ENCODE peak calls at places on chromosome 3, in four cellular contexts. One of them, this sample, is unnamed.

GRCh38 chr3:95297586-95297985 is 1234.7 kb downstream of the NSUN3 start:
- DNase-seq in tibial artery: no peak
- DNase-seq in dorsolateral prefrontal cortex: no peak
- DNase-seq in choroid plexus epithelial cell: no peak
- DNase-seq in this sample: no peak

GRCh38 chr3:167110906-167111305 is 269.2 kb downstream of the ZBBX start:
- DNase-seq in tibial artery: no peak
- DNase-seq in dorsolateral prefrontal cortex: no peak
- DNase-seq in choroid plexus epithelial cell: no peak
- DNase-seq in this sample: peak; percentile 51

GRCh38 chr3:53649816-53650215 is 155.4 kb downstream of the CACNA1D start:
- DNase-seq in tibial artery: no peak
- DNase-seq in dorsolateral prefrontal cortex: no peak
- DNase-seq in choroid plexus epithelial cell: no peak
- DNase-seq in this sample: no peak

GRCh38 chr3:37861540-37862051 is at the start of gene CTDSPL:
- DNase-seq in tibial artery: no peak
- DNase-seq in dorsolateral prefrontal cortex: no peak
- DNase-seq in choroid plexus epithelial cell: peak; percentile 63
- DNase-seq in this sample: no peak

GRCh38 chr3:12875857-12876451 is 34.6 kb upstream of the RPL32 start:
- DNase-seq in tibial artery: no peak
- DNase-seq in dorsolateral prefrontal cortex: no peak
- DNase-seq in choroid plexus epithelial cell: peak; percentile 31
- DNase-seq in this sample: no peak

GRCh38 chr3:77141423-77141822 is 101.5 kb downstream of the ROBO2 start:
- DNase-seq in tibial artery: no peak
- DNase-seq in dorsolateral prefrontal cortex: no peak
- DNase-seq in choroid plexus epithelial cell: no peak
- DNase-seq in this sample: no peak

GRCh38 chr3:10289785-10290355 is 2.9 kb downstream of the GHRL start:
- DNase-seq in tibial artery: no peak
- DNase-seq in dorsolateral prefrontal cortex: no peak
- DNase-seq in choroid plexus epithelial cell: no peak
- DNase-seq in this sample: no peak

GRCh38 chr3:148101061-148101460 is 596.6 kb upstream of the AGTR1 start:
- DNase-seq in tibial artery: no peak
- DNase-seq in dorsolateral prefrontal cortex: no peak
- DNase-seq in choroid plexus epithelial cell: no peak
- DNase-seq in this sample: no peak

GRCh38 chr3:129353589-129353941 is 74.9 kb downstream of the EFCAB12 start:
- DNase-seq in tibial artery: no peak
- DNase-seq in dorsolateral prefrontal cortex: no peak
- DNase-seq in choroid plexus epithelial cell: no peak
- DNase-seq in this sample: no peak

GRCh38 chr3:94822298-94822697 is 759.4 kb downstream of the NSUN3 start:
- DNase-seq in tibial artery: no peak
- DNase-seq in dorsolateral prefrontal cortex: no peak
- DNase-seq in choroid plexus epithelial cell: no peak
- DNase-seq in this sample: no peak

GRCh38 chr3:38190481-38190881 is 25.1 kb downstream of the OXSR1 start:
- DNase-seq in tibial artery: no peak
- DNase-seq in dorsolateral prefrontal cortex: no peak
- DNase-seq in choroid plexus epithelial cell: no peak
- DNase-seq in this sample: no peak

GRCh38 chr3:135106445-135106844 is 311.4 kb downstream of the EPHB1 start:
- DNase-seq in tibial artery: no peak
- DNase-seq in dorsolateral prefrontal cortex: no peak
- DNase-seq in choroid plexus epithelial cell: no peak
- DNase-seq in this sample: no peak

GRCh38 chr3:46901591-46902187 is 24.2 kb downstream of the PTH1R start:
- DNase-seq in tibial artery: no peak
- DNase-seq in dorsolateral prefrontal cortex: no peak
- DNase-seq in choroid plexus epithelial cell: no peak
- DNase-seq in this sample: no peak

GRCh38 chr3:195884691-195885035 is 23.7 kb downstream of the TNK2 start:
- DNase-seq in tibial artery: no peak
- DNase-seq in dorsolateral prefrontal cortex: no peak
- DNase-seq in choroid plexus epithelial cell: no peak
- DNase-seq in this sample: no peak

GRCh38 chr3:50347187-50347813 is 1.8 kb upstream of the ZMYND10 start:
- DNase-seq in tibial artery: peak; percentile 62
- DNase-seq in dorsolateral prefrontal cortex: peak; percentile 68
- DNase-seq in choroid plexus epithelial cell: peak; percentile 81
- DNase-seq in this sample: peak; percentile 63

GRCh38 chr3:55541016-55541415 is 53.9 kb upstream of the WNT5A start:
- DNase-seq in tibial artery: no peak
- DNase-seq in dorsolateral prefrontal cortex: no peak
- DNase-seq in choroid plexus epithelial cell: peak; percentile 72
- DNase-seq in this sample: peak; percentile 63
- H3K4me3 ChIP-seq in tibial artery: no peak overlapping the region
- H3K4me3 ChIP-seq in dorsolateral prefrontal cortex: no peak overlapping the region
- H3K4me3 ChIP-seq in choroid plexus epithelial cell: no peak overlapping the region
- H3K4me3 ChIP-seq in this sample: no peak overlapping the region

DNA sequence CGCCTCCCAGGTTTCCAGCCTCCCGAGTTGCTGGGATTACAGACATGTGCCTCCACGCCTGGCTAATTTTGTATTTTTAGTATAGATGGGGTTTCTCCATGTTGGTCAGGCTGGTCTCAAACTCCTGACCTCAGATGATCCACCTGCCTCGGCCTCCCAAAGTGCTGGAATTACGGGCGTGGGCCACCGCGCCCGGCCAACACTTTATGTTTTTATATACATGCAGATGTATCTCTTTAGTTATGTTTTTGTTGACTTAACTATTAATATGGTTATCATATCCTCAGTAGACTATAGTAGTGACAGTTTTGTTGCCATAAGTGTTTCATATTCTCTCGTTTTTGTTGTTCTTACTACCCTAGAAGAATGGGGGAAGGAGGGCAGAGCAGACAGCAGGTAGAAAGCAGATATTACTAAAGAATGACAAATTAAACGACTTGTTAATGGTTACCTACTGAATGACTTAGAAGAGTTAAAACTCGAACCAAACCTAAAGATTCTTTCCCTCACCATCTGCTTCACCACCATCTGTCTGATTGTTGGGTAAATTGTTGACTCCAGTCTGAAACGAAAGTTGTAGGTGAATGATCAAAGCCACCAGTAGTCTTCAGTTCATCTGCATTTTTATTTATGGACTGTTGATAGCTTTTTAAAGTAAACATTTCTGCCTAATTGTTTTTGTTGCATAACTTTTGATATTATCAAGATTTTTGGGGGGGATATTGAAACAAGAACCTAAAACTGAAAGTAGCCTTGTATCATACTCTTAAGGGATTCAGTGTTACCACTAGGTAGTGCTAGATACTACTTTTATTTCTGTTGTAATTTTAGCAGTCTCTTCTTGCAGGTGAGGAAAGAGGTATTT is 89.3 kb downstream of the RASA2 start:
- DNase-seq in tibial artery: no peak
- DNase-seq in dorsolateral prefrontal cortex: no peak
- DNase-seq in choroid plexus epithelial cell: peak; percentile 63
- DNase-seq in this sample: peak; percentile 13
- TF ChIP-seq CTCF in tibial artery: peak; percentile 53
- TF ChIP-seq CTCF in dorsolateral prefrontal cortex: peak; percentile 70
- TF ChIP-seq CTCF in choroid plexus epithelial cell: peak; percentile 65
- TF ChIP-seq CTCF in this sample: peak; percentile 30

GRCh38 chr3:150414989-150415388 is 6.9 kb downstream of the TSC22D2 start:
- DNase-seq in tibial artery: no peak
- DNase-seq in dorsolateral prefrontal cortex: no peak
- DNase-seq in choroid plexus epithelial cell: no peak
- DNase-seq in this sample: no peak

GRCh38 chr3:150411971-150412370 is 3.9 kb downstream of the TSC22D2 start:
- DNase-seq in tibial artery: no peak
- DNase-seq in dorsolateral prefrontal cortex: no peak
- DNase-seq in choroid plexus epithelial cell: peak; percentile 77
- DNase-seq in this sample: no peak

GRCh38 chr3:150411106-150411460 is 3.0 kb downstream of the TSC22D2 start:
- DNase-seq in tibial artery: no peak
- DNase-seq in dorsolateral prefrontal cortex: no peak
- DNase-seq in choroid plexus epithelial cell: no peak
- DNase-seq in this sample: no peak

GRCh38 chr3:150412599-150413069 is 4.5 kb downstream of the TSC22D2 start:
- DNase-seq in tibial artery: no peak
- DNase-seq in dorsolateral prefrontal cortex: no peak
- DNase-seq in choroid plexus epithelial cell: peak; percentile 93
- DNase-seq in this sample: peak; percentile 52

GRCh38 chr3:150414273-150414672 is 6.2 kb downstream of the TSC22D2 start:
- DNase-seq in tibial artery: no peak
- DNase-seq in dorsolateral prefrontal cortex: peak; percentile 64
- DNase-seq in choroid plexus epithelial cell: peak; percentile 58
- DNase-seq in this sample: no peak
- H3K4me3 ChIP-seq in tibial artery: peak overlapping the region; percentile 90
- H3K4me3 ChIP-seq in dorsolateral prefrontal cortex: peak overlapping the region; percentile 87
- H3K4me3 ChIP-seq in choroid plexus epithelial cell: peak overlapping the region; percentile 95
- H3K4me3 ChIP-seq in this sample: peak overlapping the region; percentile 88

GRCh38 chr3:83890763-83891135 is 1068.0 kb upstream of the CADM2 start:
- DNase-seq in tibial artery: no peak
- DNase-seq in dorsolateral prefrontal cortex: no peak
- DNase-seq in choroid plexus epithelial cell: peak; percentile 73
- DNase-seq in this sample: no peak
- TF ChIP-seq CTCF in tibial artery: no peak
- TF ChIP-seq CTCF in dorsolateral prefrontal cortex: no peak
- TF ChIP-seq CTCF in choroid plexus epithelial cell: no peak
- TF ChIP-seq CTCF in this sample: no peak

GRCh38 chr3:171323934-171324535 is 136.2 kb downstream of the TNIK start:
- DNase-seq in tibial artery: no peak
- DNase-seq in dorsolateral prefrontal cortex: no peak
- DNase-seq in choroid plexus epithelial cell: peak; percentile 34
- DNase-seq in this sample: no peak
- H3K4me3 ChIP-seq in tibial artery: no peak overlapping the region
- H3K4me3 ChIP-seq in dorsolateral prefrontal cortex: no peak overlapping the region
- H3K4me3 ChIP-seq in choroid plexus epithelial cell: no peak overlapping the region
- H3K4me3 ChIP-seq in this sample: no peak overlapping the region

GRCh38 chr3:75341324-75342067 is 322.6 kb upstream of the FRG2C start:
- DNase-seq in tibial artery: no peak
- DNase-seq in dorsolateral prefrontal cortex: no peak
- DNase-seq in choroid plexus epithelial cell: peak; percentile 1
- DNase-seq in this sample: no peak
- TF ChIP-seq CTCF in tibial artery: no peak
- TF ChIP-seq CTCF in dorsolateral prefrontal cortex: no peak
- TF ChIP-seq CTCF in choroid plexus epithelial cell: peak; percentile 11
- TF ChIP-seq CTCF in this sample: no peak

DNA sequence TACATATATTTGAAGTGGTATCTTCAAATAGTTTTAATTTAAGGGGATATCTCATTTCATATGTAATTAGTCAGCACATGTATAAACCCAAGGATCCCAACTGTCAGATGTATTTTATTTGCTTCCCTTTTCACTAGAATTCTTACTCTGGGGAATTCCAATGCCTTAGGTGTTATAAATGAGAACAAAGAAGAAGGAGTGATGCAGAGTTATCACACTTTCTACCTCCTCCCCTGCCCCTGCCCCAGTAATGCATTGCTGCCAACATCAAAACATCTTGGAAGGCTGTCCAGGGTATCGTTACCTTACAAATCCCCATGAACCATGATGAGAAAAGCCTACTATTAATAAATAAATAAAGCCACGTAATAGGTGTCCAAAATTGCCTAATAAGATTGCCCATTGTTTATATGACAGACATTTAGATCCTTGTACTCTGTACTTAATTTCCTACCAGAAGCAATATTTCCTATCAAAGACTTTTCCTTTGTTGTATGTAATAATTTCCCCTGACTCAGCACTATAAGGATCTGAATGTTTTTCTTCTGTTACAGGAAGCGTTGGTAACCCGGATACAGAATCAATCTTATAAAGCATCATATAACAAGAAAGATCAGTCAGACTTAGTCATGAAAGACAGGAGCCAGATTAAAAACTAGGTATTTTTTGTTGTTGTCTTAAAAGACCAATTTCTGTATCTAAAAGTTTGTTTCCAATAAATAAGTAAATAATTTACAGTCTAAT is 38.8 kb downstream of the CBLB start:
- DNase-seq in tibial artery: no peak
- DNase-seq in dorsolateral prefrontal cortex: no peak
- DNase-seq in choroid plexus epithelial cell: peak; percentile 80
- DNase-seq in this sample: no peak
- H3K4me3 ChIP-seq in tibial artery: no peak overlapping the region
- H3K4me3 ChIP-seq in dorsolateral prefrontal cortex: no peak overlapping the region
- H3K4me3 ChIP-seq in choroid plexus epithelial cell: no peak overlapping the region
- H3K4me3 ChIP-seq in this sample: no peak overlapping the region

DNA sequence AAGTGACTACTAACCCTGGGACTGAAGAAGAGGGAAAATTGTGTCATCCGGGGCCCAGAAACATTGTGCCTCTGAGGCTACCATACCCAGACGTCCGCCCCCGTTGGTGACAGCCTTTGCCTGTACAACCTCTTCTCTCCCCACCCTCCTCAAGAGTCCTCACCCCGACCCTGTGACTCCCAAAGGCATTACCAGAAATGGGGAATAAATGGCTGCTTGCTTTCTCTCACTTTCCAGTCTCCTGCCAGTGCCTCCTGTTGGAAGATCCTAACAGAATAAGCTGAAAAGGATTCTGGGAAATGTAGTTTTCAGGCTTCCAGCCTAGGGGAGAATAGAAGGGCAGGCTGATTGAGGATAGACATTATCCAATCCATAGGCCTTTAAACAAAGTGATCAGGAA is 30.8 kb upstream of the SLC25A36 start:
- DNase-seq in tibial artery: no peak
- DNase-seq in dorsolateral prefrontal cortex: no peak
- DNase-seq in choroid plexus epithelial cell: peak; percentile 44
- DNase-seq in this sample: no peak
- TF ChIP-seq CTCF in tibial artery: no peak
- TF ChIP-seq CTCF in dorsolateral prefrontal cortex: no peak
- TF ChIP-seq CTCF in choroid plexus epithelial cell: peak; percentile 44
- TF ChIP-seq CTCF in this sample: no peak